ENCODE peak calls at places on chromosome X, in ten cellular contexts. M is astrocyte, O is transverse colon, V is lung, K is brain microvascular endothelial cell, L is HL-60, F is heart right ventricle, Z is substantia nigra, Y is tibial nerve, S is mammary epithelial cell. R is an unnamed sample.

GRCh38 chrX:43971966-43972961 is 926 bp downstream of the NDP start:
- DNase-seq in V (no peak), F (no peak), L (no peak), M (peak), Z (peak), O (no peak), S (no peak), K (no peak), Y (no peak), R (no peak)

GRCh38 chrX:65838674-65839073 is 171.2 kb downstream of the MSN start:
- DNase-seq in M (no peak), L (no peak), S (no peak), O (no peak), K (no peak), V (no peak), Y (no peak), F (no peak), Z (no peak), R (no peak)

GRCh38 chrX:73525928-73526690 is 36.9 kb upstream of the CHIC1 start:
- DNase-seq in Z (no peak), L (no peak), K (no peak), Y (no peak), O (no peak), S (no peak), M (no peak), F (no peak), V (no peak), R (no peak)

GRCh38 chrX:71989768-71990167 is 79.1 kb downstream of the NHSL2 start:
- DNase-seq in V (no peak), L (no peak), Y (peak), F (no peak), S (peak), K (peak), M (peak), Z (no peak), O (no peak), R (no peak)

GRCh38 chrX:65932173-65933084 is 107.5 kb downstream of the VSIG4 start:
- DNase-seq in F (no peak), O (peak), M (no peak), Y (no peak), V (no peak), L (no peak), K (no peak), Z (no peak), S (peak), R (no peak)

GRCh38 chrX:150903110-150903508 is 4.6 kb upstream of the CD99L2 start:
- DNase-seq in F (no peak), Z (no peak), S (no peak), L (no peak), V (no peak), O (no peak), M (no peak), Y (no peak), K (no peak), R (no peak)

GRCh38 chrX:154481195-154481594 is 2.1 kb upstream of the LAGE3 start:
- DNase-seq in Z (no peak), K (no peak), F (no peak), S (no peak), V (no peak), L (no peak), M (no peak), Y (no peak), O (no peak), R (no peak)

GRCh38 chrX:97563531-97564133 is 679.9 kb downstream of the RPA4 start:
- DNase-seq in F (no peak), V (peak), S (peak), O (peak), L (peak), Y (peak), M (peak), K (peak), Z (no peak), R (peak)

GRCh38 chrX:123884809-123885408 is 25.1 kb downstream of the XIAP start:
- DNase-seq in S (peak), K (peak), M (peak), O (no peak), L (peak), V (peak), F (no peak), Y (peak), Z (no peak), R (peak)

GRCh38 chrX:125407314-125407713 is 87.6 kb downstream of the TEX13C start:
- DNase-seq in L (no peak), S (no peak), Y (no peak), O (no peak), K (no peak), V (no peak), F (no peak), Z (no peak), M (no peak), R (no peak)

GRCh38 chrX:124634363-124634762 is 288.0 kb downstream of the SH2D1A start:
- DNase-seq in S (peak), L (no peak), V (no peak), F (no peak), Z (no peak), M (no peak), O (no peak), Y (no peak), K (no peak), R (no peak)

GRCh38 chrX:40446927-40447326 is 133.8 kb upstream of the ATP6AP2 start:
- DNase-seq in Z (no peak), L (no peak), O (peak), K (no peak), S (no peak), F (no peak), V (no peak), Y (no peak), M (no peak), R (no peak)

GRCh38 chrX:68114573-68115199 is 318.6 kb downstream of the OPHN1 start:
- DNase-seq in Z (no peak), Y (no peak), M (peak), V (no peak), L (peak), O (peak), S (peak), K (peak), F (no peak), R (no peak)

GRCh38 chrX:1609759-1610158 is 5.1 kb upstream of the ASMT start:
- DNase-seq in L (no peak), Z (no peak), O (no peak), V (no peak), M (no peak), K (no peak), Y (no peak), S (no peak), F (no peak), R (no peak)

GRCh38 chrX:54920610-54921426 is at the start of gene TRO:
- DNase-seq in K (no peak), F (no peak), M (no peak), O (no peak), Y (no peak), Z (no peak), L (no peak), S (no peak), V (no peak), R (no peak)

GRCh38 chrX:114962209-114962608 is 55.2 kb downstream of the IL13RA2 start:
- DNase-seq in O (no peak), M (no peak), V (no peak), K (no peak), F (no peak), Y (no peak), L (no peak), S (no peak), Z (no peak), R (no peak)

GRCh38 chrX:132412208-132412607 is 76.6 kb downstream of the MBNL3 start:
- DNase-seq in O (no peak), M (no peak), S (no peak), F (no peak), Y (no peak), K (no peak), Z (no peak), L (no peak), V (no peak), R (no peak)

GRCh38 chrX:20240201-20240600 is 26.5 kb downstream of the RPS6KA3 start:
- DNase-seq in K (no peak), M (peak), L (no peak), Y (no peak), Z (no peak), O (no peak), F (no peak), V (no peak), S (no peak), R (no peak)

GRCh38 chrX:318739-319578 is at the start of gene GTPBP6:
- DNase-seq in O (peak), M (peak), Z (no peak), L (peak), K (peak), V (peak), Y (peak), F (peak), S (peak), R (peak)

GRCh38 chrX:102765794-102766193 is 45.3 kb downstream of the GPRASP3 start:
- DNase-seq in K (no peak), F (no peak), L (no peak), S (peak), O (peak), V (no peak), M (peak), Z (no peak), Y (no peak), R (no peak)

GRCh38 chrX:1164322-1165288 is 47.8 kb downstream of the CRLF2 start:
- DNase-seq in S (no peak), V (no peak), O (no peak), F (no peak), K (no peak), M (no peak), Y (no peak), Z (no peak), L (peak), R (no peak)

GRCh38 chrX:16822723-16823122 is 36.5 kb downstream of the TXLNG start:
- DNase-seq in M (peak), L (no peak), O (no peak), F (no peak), V (no peak), S (peak), Z (no peak), Y (no peak), K (peak), R (no peak)

GRCh38 chrX:135477576-135477975 is 42.9 kb upstream of the INTS6L start:
- DNase-seq in Y (peak), K (peak), F (peak), V (peak), O (peak), S (peak), L (peak), M (peak), Z (peak), R (no peak)

DNA sequence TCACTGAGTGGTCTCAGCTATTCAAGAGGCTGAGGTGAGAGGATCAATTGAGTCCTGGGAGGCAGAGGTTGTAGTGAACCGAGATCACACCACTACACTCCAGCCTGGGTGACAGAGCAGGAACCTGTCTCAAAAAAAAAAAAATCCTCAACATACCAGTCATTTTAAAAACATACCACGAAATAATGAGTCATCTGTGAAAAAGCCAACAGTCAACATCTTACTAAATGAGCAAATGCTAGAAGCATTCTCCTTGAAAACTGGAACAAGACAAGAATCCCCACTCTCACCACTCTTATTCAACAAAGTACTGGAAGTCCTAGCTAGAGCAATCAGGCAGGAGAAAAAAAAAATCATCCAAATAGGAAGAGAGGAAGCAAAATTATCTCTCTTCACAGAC is 104.0 kb upstream of the ARHGEF9 start:
- DNase-seq in O (no peak), Y (no peak), L (no peak), K (peak), M (peak), S (peak), Z (no peak), V (no peak), F (no peak), R (no peak)
- H3K27ac ChIP-seq in O (no peak), Y (no peak), L (no peak), K (peak), M (peak), S (no peak), Z (no peak), V (no peak), F (no peak), R (no peak)

GRCh38 chrX:2692221-2693122 is 1.4 kb downstream of the CD99 start:
- DNase-seq in Y (no peak), O (peak), L (peak), K (no peak), V (no peak), F (peak), M (peak), Z (no peak), S (no peak), R (peak)

GRCh38 chrX:2691543-2692220 is 587 bp downstream of the CD99 start:
- DNase-seq in S (no peak), Z (no peak), V (peak), Y (peak), K (no peak), L (peak), F (peak), O (peak), M (peak), R (peak)

GRCh38 chrX:2689773-2690666 is 1.1 kb upstream of the CD99 start:
- DNase-seq in M (no peak), V (no peak), O (peak), S (no peak), K (no peak), Z (no peak), Y (no peak), F (no peak), L (no peak), R (peak)

GRCh38 chrX:2693123-2693438 is 2.0 kb downstream of the CD99 start:
- DNase-seq in Z (no peak), V (no peak), K (no peak), S (no peak), F (no peak), O (no peak), L (no peak), Y (no peak), M (no peak), R (no peak)

DNA sequence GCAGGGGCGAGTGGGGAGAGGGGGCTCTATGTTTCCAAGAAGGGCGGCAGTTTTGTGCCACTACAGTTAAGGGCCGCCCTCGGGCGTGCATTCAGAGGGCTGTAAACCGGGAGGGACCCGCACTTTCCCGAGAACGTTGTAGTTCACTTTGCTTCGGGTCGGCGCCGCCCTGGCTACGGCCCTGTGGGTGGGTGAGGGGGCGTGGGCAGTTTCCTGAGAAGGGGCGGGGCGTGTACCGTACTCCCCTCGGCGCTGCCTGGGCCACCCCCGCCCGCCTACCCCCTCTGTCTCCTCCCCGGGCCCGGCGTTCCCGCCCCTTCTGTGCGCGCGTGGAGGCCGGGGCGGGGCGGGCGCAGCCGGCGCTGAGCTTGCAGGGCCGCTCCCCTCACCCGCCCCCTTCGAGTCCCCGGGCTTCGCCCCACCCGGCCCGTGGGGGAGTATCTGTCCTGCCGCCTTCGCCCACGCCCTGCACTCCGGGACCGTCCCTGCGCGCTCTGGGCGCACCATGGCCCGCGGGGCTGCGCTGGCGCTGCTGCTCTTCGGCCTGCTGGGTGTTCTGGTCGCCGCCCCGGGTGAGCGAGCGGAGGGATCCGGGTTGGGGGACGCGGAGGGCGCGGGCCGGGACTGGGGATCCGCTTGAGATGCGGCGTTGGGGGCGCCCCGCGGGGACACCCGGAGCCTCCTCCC is at the start of gene CD99:
- DNase-seq in L (peak), Y (peak), V (peak), S (peak), O (peak), K (peak), F (peak), Z (no peak), M (peak), R (peak)
- H3K27ac ChIP-seq in L (peak), Y (peak), V (peak), S (peak), O (peak), K (peak), F (peak), Z (peak), M (peak), R (peak)

GRCh38 chrX:39438603-39439602 is 637.6 kb downstream of the MID1IP1 start:
- DNase-seq in F (no peak), M (no peak), K (no peak), S (no peak), Y (no peak), O (no peak), Z (no peak), V (no peak), L (no peak), R (no peak)

GRCh38 chrX:39440734-39441305 is 639.6 kb downstream of the MID1IP1 start:
- DNase-seq in F (no peak), V (no peak), M (no peak), O (no peak), L (no peak), S (no peak), Z (no peak), Y (no peak), K (no peak), R (no peak)

GRCh38 chrX:39437670-39438441 is 636.6 kb downstream of the MID1IP1 start:
- DNase-seq in S (no peak), Y (no peak), Z (no peak), L (no peak), M (no peak), K (no peak), O (no peak), V (no peak), F (no peak), R (no peak)

GRCh38 chrX:39442332-39442731 is 641.1 kb downstream of the MID1IP1 start:
- DNase-seq in O (no peak), F (no peak), M (no peak), V (no peak), L (no peak), S (no peak), Y (no peak), Z (no peak), K (no peak), R (no peak)

DNA sequence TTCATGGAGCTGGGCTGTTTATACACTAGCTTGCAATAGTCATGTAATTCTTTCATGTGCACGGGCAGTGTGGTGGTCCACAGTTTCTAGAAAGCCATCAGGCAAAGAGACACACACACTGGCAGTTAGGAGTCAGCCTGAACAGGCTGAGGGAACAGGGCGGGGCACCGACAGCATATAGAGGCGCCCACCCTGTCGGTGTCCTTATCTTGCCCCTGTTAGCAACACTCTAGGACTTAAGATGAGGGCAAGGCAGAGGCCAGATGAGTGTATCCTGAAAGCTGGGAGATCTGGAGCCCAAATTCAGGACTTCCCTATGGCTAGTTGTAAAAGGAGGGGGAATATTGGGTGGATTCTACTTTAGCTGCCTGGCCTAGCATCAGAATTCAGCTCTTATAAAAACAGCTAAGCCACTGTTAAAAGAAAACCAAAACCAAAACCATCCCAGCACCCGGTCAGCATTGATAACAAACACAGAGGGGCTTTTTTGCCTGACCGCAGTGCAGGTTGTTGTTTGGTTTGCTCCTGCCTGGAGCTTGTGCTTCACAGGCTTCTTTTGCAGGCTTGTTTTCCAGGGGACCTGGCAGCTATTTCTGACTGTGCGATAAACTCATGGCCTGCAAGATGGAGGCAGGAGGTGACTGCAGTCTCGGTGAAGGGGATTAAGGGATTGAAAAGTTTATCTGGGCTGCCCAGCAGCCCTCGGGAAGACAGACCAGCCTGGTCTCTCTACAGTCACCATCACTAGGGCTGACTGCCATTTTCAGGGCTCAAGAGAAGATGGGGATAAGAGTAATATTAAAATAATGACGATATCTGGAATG is 638.9 kb downstream of the MID1IP1 start:
- DNase-seq in M (no peak), L (no peak), V (no peak), O (no peak), F (no peak), K (no peak), Z (no peak), Y (no peak), S (no peak), R (no peak)
- H3K27ac ChIP-seq in M (no peak), L (no peak), V (peak), O (no peak), F (no peak), K (no peak), Z (no peak), Y (peak), S (no peak), R (no peak)

DNA sequence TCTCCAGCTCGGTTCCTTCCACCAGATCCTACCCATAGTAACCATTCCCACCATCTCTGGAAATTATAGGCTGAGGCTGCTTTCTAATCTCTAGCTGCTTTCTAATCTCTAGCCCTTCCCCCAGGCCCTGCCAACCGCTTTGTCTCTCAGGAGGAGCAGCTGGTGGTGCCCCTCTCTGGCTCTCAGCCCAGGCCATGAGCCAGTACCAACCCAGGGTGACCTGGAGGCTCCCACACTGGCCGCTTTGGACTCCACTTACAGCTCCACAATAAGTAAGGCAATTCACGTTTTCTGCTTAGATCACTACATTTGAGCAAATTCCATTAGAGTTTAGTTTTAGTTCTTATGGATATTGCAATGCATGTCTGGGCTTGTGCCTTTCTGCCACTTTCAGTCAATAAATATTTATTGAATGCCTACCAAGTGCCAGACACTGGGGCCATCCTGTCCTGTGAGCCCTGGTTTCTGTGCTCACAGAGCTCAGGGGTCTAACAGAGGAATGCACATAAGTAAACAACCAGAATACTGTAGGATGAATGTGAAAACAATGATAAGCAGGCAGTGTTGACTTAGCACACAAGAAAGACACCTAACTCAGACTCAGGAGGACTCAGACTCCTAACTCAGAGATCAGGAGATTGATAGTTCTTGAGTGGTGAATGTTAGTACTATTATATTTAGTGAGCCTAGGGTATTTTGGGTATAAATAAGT is 38.9 kb downstream of the SMC1A start:
- DNase-seq in K (no peak), Y (no peak), S (no peak), Z (no peak), V (no peak), O (no peak), F (peak), L (no peak), M (no peak), R (no peak)
- H3K27ac ChIP-seq in K (no peak), Y (no peak), S (no peak), Z (no peak), V (no peak), O (no peak), F (no peak), L (no peak), M (no peak), R (no peak)

GRCh38 chrX:42869659-42870476 is 91.9 kb upstream of the PPP1R2C start:
- DNase-seq in O (no peak), Z (no peak), L (no peak), S (no peak), F (no peak), V (no peak), K (no peak), M (no peak), Y (no peak), R (no peak)
- H3K27ac ChIP-seq in O (no peak), Z (no peak), L (no peak), S (no peak), F (no peak), V (no peak), K (no peak), M (no peak), Y (no peak), R (no peak)

GRCh38 chrX:127459784-127460183 is 592.4 kb downstream of the ACTRT1 start:
- DNase-seq in F (no peak), L (no peak), Z (no peak), Y (no peak), S (no peak), K (no peak), O (no peak), V (no peak), M (no peak), R (no peak)
- H3K27ac ChIP-seq in F (no peak), L (no peak), Z (no peak), Y (no peak), S (no peak), K (no peak), O (no peak), V (no peak), M (no peak), R (no peak)

R was measured in Peyer's patch.